ENCODE peak calls at places on chromosomes 5 and 9, in four cellular contexts. One of them, this sample, is unnamed.

GRCh38 chr5:149904977-149905376 is 39.6 kb downstream of the PDE6A start:
- DNase-seq in K562: no peak
- DNase-seq in ovary: no peak
- DNase-seq in tibial nerve: no peak
- DNase-seq in this sample: no peak

GRCh38 chr5:138252944-138253343 is 21.5 kb downstream of the GFRA3 start:
- DNase-seq in tibial nerve: no peak
- DNase-seq in K562: no peak
- DNase-seq in ovary: no peak
- DNase-seq in this sample: no peak

GRCh38 chr9:126838895-126839294 is 21.5 kb upstream of the ZBTB34 start:
- DNase-seq in K562: no peak
- DNase-seq in ovary: no peak
- DNase-seq in tibial nerve: no peak
- DNase-seq in this sample: peak; percentile 50

GRCh38 chr9:13786131-13786530 is 506.6 kb upstream of the MPDZ start:
- DNase-seq in ovary: no peak
- DNase-seq in tibial nerve: peak; percentile 59
- DNase-seq in K562: no peak
- DNase-seq in this sample: no peak

GRCh38 chr5:102223542-102224444 is 72.3 kb downstream of the SLCO4C1 start:
- DNase-seq in K562: peak; percentile 8
- DNase-seq in tibial nerve: no peak
- DNase-seq in ovary: no peak
- DNase-seq in this sample: no peak

GRCh38 chr9:91927912-91928510 is 22.0 kb downstream of the ROR2 start:
- DNase-seq in K562: no peak
- DNase-seq in ovary: no peak
- DNase-seq in tibial nerve: no peak
- DNase-seq in this sample: no peak

GRCh38 chr9:93827545-93828330 is 127.4 kb downstream of the BARX1 start:
- DNase-seq in tibial nerve: no peak
- DNase-seq in ovary: peak; percentile 42
- DNase-seq in K562: peak; percentile 87
- DNase-seq in this sample: peak; percentile 56

GRCh38 chr5:88727705-88728313 is 155.2 kb downstream of the MEF2C start:
- DNase-seq in tibial nerve: no peak
- DNase-seq in K562: peak; percentile 23
- DNase-seq in ovary: no peak
- DNase-seq in this sample: no peak

GRCh38 chr5:154482528-154483449 is 4.8 kb upstream of the HAND1 start:
- DNase-seq in tibial nerve: no peak
- DNase-seq in ovary: no peak
- DNase-seq in K562: no peak
- DNase-seq in this sample: peak; percentile 33

GRCh38 chr5:88745093-88745696 is 137.8 kb downstream of the MEF2C start:
- DNase-seq in tibial nerve: no peak
- DNase-seq in ovary: no peak
- DNase-seq in K562: no peak
- DNase-seq in this sample: no peak

GRCh38 chr9:92141144-92142129 is 26.2 kb upstream of the SPTLC1 start:
- DNase-seq in ovary: peak; percentile 76
- DNase-seq in K562: peak; percentile 34
- DNase-seq in tibial nerve: no peak
- DNase-seq in this sample: peak; percentile 89

GRCh38 chr5:15798006-15798405 is 298.0 kb downstream of the FBXL7 start:
- DNase-seq in K562: no peak
- DNase-seq in ovary: peak; percentile 54
- DNase-seq in tibial nerve: no peak
- DNase-seq in this sample: no peak

GRCh38 chr9:74946686-74947085 is 6.0 kb downstream of the C9orf40 start:
- DNase-seq in tibial nerve: no peak
- DNase-seq in K562: no peak
- DNase-seq in ovary: no peak
- DNase-seq in this sample: no peak

GRCh38 chr5:122561209-122561608 is 213.7 kb upstream of the SNX2 start:
- DNase-seq in ovary: no peak
- DNase-seq in K562: no peak
- DNase-seq in tibial nerve: no peak
- DNase-seq in this sample: no peak

GRCh38 chr9:68780377-68780707 is 75.3 kb downstream of the PIP5K1B start:
- DNase-seq in tibial nerve: no peak
- DNase-seq in ovary: no peak
- DNase-seq in K562: no peak
- DNase-seq in this sample: no peak

GRCh38 chr5:102545175-102545574 is 46.4 kb upstream of the SLCO6A1 start:
- DNase-seq in tibial nerve: no peak
- DNase-seq in K562: no peak
- DNase-seq in ovary: no peak
- DNase-seq in this sample: no peak

GRCh38 chr5:158958048-158958994 is 141.4 kb downstream of the EBF1 start:
- DNase-seq in K562: no peak
- DNase-seq in tibial nerve: no peak
- DNase-seq in ovary: no peak
- DNase-seq in this sample: no peak

GRCh38 chr9:110604101-110604710 is 24.7 kb upstream of the SVEP1 start:
- DNase-seq in K562: no peak
- DNase-seq in tibial nerve: no peak
- DNase-seq in ovary: no peak
- DNase-seq in this sample: no peak

GRCh38 chr9:18012170-18012569 is 433.3 kb downstream of the SH3GL2 start:
- DNase-seq in tibial nerve: no peak
- DNase-seq in ovary: no peak
- DNase-seq in K562: no peak
- DNase-seq in this sample: no peak

GRCh38 chr5:60487466-60487865 is 212.5 kb downstream of the DEPDC1B start:
- DNase-seq in tibial nerve: no peak
- DNase-seq in K562: no peak
- DNase-seq in ovary: no peak
- DNase-seq in this sample: no peak

GRCh38 chr9:100011062-100011681 is 87.6 kb downstream of the ERP44 start:
- DNase-seq in K562: peak; percentile 58
- DNase-seq in tibial nerve: no peak
- DNase-seq in ovary: no peak
- DNase-seq in this sample: no peak

GRCh38 chr9:6426117-6426516 is 13.1 kb downstream of the UHRF2 start:
- DNase-seq in tibial nerve: no peak
- DNase-seq in K562: no peak
- DNase-seq in ovary: no peak
- DNase-seq in this sample: no peak

GRCh38 chr5:2832394-2832793 is 80.9 kb upstream of the IRX2 start:
- DNase-seq in ovary: no peak
- DNase-seq in tibial nerve: no peak
- DNase-seq in K562: no peak
- DNase-seq in this sample: no peak

GRCh38 chr5:100900142-100900795 is 2.8 kb downstream of the ST8SIA4 start:
- DNase-seq in K562: no peak
- DNase-seq in tibial nerve: peak; percentile 25
- DNase-seq in ovary: no peak
- DNase-seq in this sample: peak; percentile 64

GRCh38 chr5:75716715-75717081 is 539 bp downstream of the POC5 start:
- DNase-seq in tibial nerve: no peak
- DNase-seq in ovary: no peak
- DNase-seq in K562: no peak
- DNase-seq in this sample: no peak

GRCh38 chr5:25439025-25439424 is 794.2 kb upstream of the CDH10 start:
- DNase-seq in tibial nerve: no peak
- DNase-seq in ovary: no peak
- DNase-seq in K562: no peak
- DNase-seq in this sample: no peak

GRCh38 chr9:92988215-92988731 is 41.0 kb downstream of the FGD3 start:
- DNase-seq in ovary: no peak
- DNase-seq in K562: no peak
- DNase-seq in tibial nerve: no peak
- DNase-seq in this sample: no peak

GRCh38 chr5:38831909-38832308 is 13.9 kb upstream of the OSMR start:
- DNase-seq in tibial nerve: no peak
- DNase-seq in K562: peak; percentile 25
- DNase-seq in ovary: no peak
- DNase-seq in this sample: no peak

GRCh38 chr9:131754846-131755245 is 15.0 kb upstream of the RAPGEF1 start:
- DNase-seq in K562: no peak
- DNase-seq in tibial nerve: no peak
- DNase-seq in ovary: no peak
- DNase-seq in this sample: no peak

GRCh38 chr9:131668439-131669233 is 71.2 kb downstream of the RAPGEF1 start:
- DNase-seq in tibial nerve: no peak
- DNase-seq in K562: peak; percentile 33
- DNase-seq in ovary: no peak
- DNase-seq in this sample: peak; percentile 58

GRCh38 chr5:97854871-97855762 is 672.1 kb upstream of the RIOK2 start:
- DNase-seq in ovary: no peak
- DNase-seq in K562: no peak
- DNase-seq in tibial nerve: no peak
- DNase-seq in this sample: no peak

GRCh38 chr5:134466241-134467069 is 54.8 kb upstream of the CDKN2AIPNL start:
- DNase-seq in tibial nerve: peak; percentile 99
- DNase-seq in ovary: peak; percentile 99
- DNase-seq in K562: peak; percentile 73
- DNase-seq in this sample: peak; percentile 95
- TF ChIP-seq EP300 in tibial nerve: peak; percentile 93
- TF ChIP-seq EP300 in ovary: peak; percentile 33
- TF ChIP-seq EP300 in K562: peak; percentile 70
- TF ChIP-seq EP300 in this sample: peak; percentile 94

GRCh38 chr5:42015681-42016080 is 90.6 kb downstream of the FBXO4 start:
- DNase-seq in tibial nerve: no peak
- DNase-seq in K562: no peak
- DNase-seq in ovary: no peak
- DNase-seq in this sample: no peak
- TF ChIP-seq EP300 in tibial nerve: no peak
- TF ChIP-seq EP300 in K562: no peak
- TF ChIP-seq EP300 in ovary: no peak
- TF ChIP-seq EP300 in this sample: no peak

GRCh38 chr5:157162919-157163510 is 3.0 kb downstream of the GARIN3 start:
- DNase-seq in K562: no peak
- DNase-seq in tibial nerve: no peak
- DNase-seq in ovary: no peak
- DNase-seq in this sample: no peak

GRCh38 chr5:157161996-157162395 is 4.1 kb downstream of the GARIN3 start:
- DNase-seq in ovary: no peak
- DNase-seq in K562: no peak
- DNase-seq in tibial nerve: no peak
- DNase-seq in this sample: peak; percentile 20

GRCh38 chr5:157157492-157157891 is 8.6 kb downstream of the GARIN3 start:
- DNase-seq in K562: no peak
- DNase-seq in tibial nerve: no peak
- DNase-seq in ovary: no peak
- DNase-seq in this sample: no peak

GRCh38 chr5:157160001-157160400 is 6.1 kb downstream of the GARIN3 start:
- DNase-seq in ovary: no peak
- DNase-seq in tibial nerve: no peak
- DNase-seq in K562: no peak
- DNase-seq in this sample: no peak

GRCh38 chr5:157159209-157159751 is 6.8 kb downstream of the GARIN3 start:
- DNase-seq in tibial nerve: no peak
- DNase-seq in ovary: no peak
- DNase-seq in K562: no peak
- DNase-seq in this sample: no peak
- TF ChIP-seq EP300 in tibial nerve: no peak
- TF ChIP-seq EP300 in ovary: no peak
- TF ChIP-seq EP300 in K562: no peak
- TF ChIP-seq EP300 in this sample: no peak

GRCh38 chr9:105244996-105245719 is 707 bp downstream of the SLC44A1 start:
- DNase-seq in ovary: peak; percentile 58
- DNase-seq in tibial nerve: no peak
- DNase-seq in K562: no peak
- DNase-seq in this sample: peak; percentile 85
- TF ChIP-seq EP300 in ovary: no peak
- TF ChIP-seq EP300 in tibial nerve: no peak
- TF ChIP-seq EP300 in K562: no peak
- TF ChIP-seq EP300 in this sample: no peak

GRCh38 chr5:166486348-166486747 is 1805.1 kb upstream of the WWC1 start:
- DNase-seq in ovary: no peak
- DNase-seq in K562: no peak
- DNase-seq in tibial nerve: no peak
- DNase-seq in this sample: no peak
- TF ChIP-seq EP300 in ovary: no peak
- TF ChIP-seq EP300 in K562: no peak
- TF ChIP-seq EP300 in tibial nerve: no peak
- TF ChIP-seq EP300 in this sample: no peak